ENCODE peak calls at places on chromosome 6, in seven cellular contexts. I, V, U, Z, X, T and D are unnamed samples.

GRCh38 chr6:36765190-36765941 is 67.7 kb downstream of the RAB44 start:
- DNase-seq in I (no peak), V (no peak), U (no peak), Z (no peak), X (no peak), T (no peak), D (no peak)

GRCh38 chr6:90027004-90027403 is 132.7 kb downstream of the GJA10 start:
- DNase-seq in I (no peak), V (no peak), U (no peak), Z (no peak), X (no peak), T (no peak), D (no peak)

GRCh38 chr6:109187399-109188114 is 92.2 kb downstream of the CEP57L1 start:
- DNase-seq in I (peak; percentile 50), V (peak; percentile 13), U (peak; percentile 53), Z (no peak), X (peak; percentile 62), T (peak; percentile 79), D (no peak)

GRCh38 chr6:29834564-29835436 is 7.2 kb downstream of the HLA-G start:
- DNase-seq in I (peak; percentile 52), V (no peak), U (peak; percentile 20), Z (no peak), X (peak; percentile 75), T (peak; percentile 70), D (no peak)

GRCh38 chr6:89611666-89612065 is 26.9 kb downstream of the LYRM2 start:
- DNase-seq in I (no peak), V (no peak), U (peak; percentile 20), Z (peak; percentile 8), X (no peak), T (no peak), D (no peak)

GRCh38 chr6:130143709-130144108 is 79.0 kb downstream of the SAMD3 start:
- DNase-seq in I (no peak), V (no peak), U (no peak), Z (no peak), X (no peak), T (no peak), D (no peak)

GRCh38 chr6:104229057-104229456 is 630.7 kb downstream of the HACE1 start:
- DNase-seq in I (no peak), V (no peak), U (no peak), Z (no peak), X (no peak), T (no peak), D (no peak)

GRCh38 chr6:31660998-31661866 is 654 bp upstream of the C6orf47 start:
- DNase-seq in I (no peak), V (no peak), U (peak; percentile 70), Z (no peak), X (no peak), T (no peak), D (no peak)

GRCh38 chr6:13470240-13471140 is 16.9 kb downstream of the GFOD1 start:
- DNase-seq in I (no peak), V (no peak), U (no peak), Z (no peak), X (no peak), T (peak; percentile 87), D (no peak)

GRCh38 chr6:3644613-3645012 is 106.9 kb downstream of the PXDC1 start:
- DNase-seq in I (no peak), V (no peak), U (no peak), Z (no peak), X (no peak), T (no peak), D (no peak)

GRCh38 chr6:30544666-30545272 is 11.5 kb downstream of the GNL1 start:
- DNase-seq in I (no peak), V (no peak), U (peak; percentile 78), Z (no peak), X (peak; percentile 14), T (peak; percentile 81), D (no peak)

GRCh38 chr6:13261464-13261994 is 66.8 kb downstream of the TBC1D7 start:
- DNase-seq in I (no peak), V (no peak), U (no peak), Z (no peak), X (no peak), T (peak; percentile 89), D (no peak)

GRCh38 chr6:84508981-84509380 is 255.4 kb downstream of the TBX18 start:
- DNase-seq in I (no peak), V (no peak), U (peak; percentile 76), Z (no peak), X (no peak), T (no peak), D (peak; percentile 10)

GRCh38 chr6:11085758-11086435 is 7.7 kb upstream of the SMIM13 start:
- DNase-seq in I (no peak), V (no peak), U (peak; percentile 85), Z (peak; percentile 75), X (no peak), T (no peak), D (peak; percentile 54)

GRCh38 chr6:44512868-44513641 is 125.5 kb downstream of the CDC5L start:
- DNase-seq in I (no peak), V (no peak), U (no peak), Z (no peak), X (no peak), T (peak; percentile 75), D (no peak)

GRCh38 chr6:157665172-157665571 is 157.9 kb upstream of the SNX9 start:
- DNase-seq in I (no peak), V (no peak), U (no peak), Z (no peak), X (no peak), T (no peak), D (no peak)

GRCh38 chr6:71391126-71391525 is 102.5 kb downstream of the OGFRL1 start:
- DNase-seq in I (no peak), V (no peak), U (no peak), Z (no peak), X (no peak), T (no peak), D (no peak)

GRCh38 chr6:70479236-70479635 is 65.9 kb downstream of the FAM135A start:
- DNase-seq in I (no peak), V (peak; percentile 20), U (peak; percentile 71), Z (peak; percentile 22), X (no peak), T (no peak), D (no peak)

GRCh38 chr6:35494161-35494563 is 2.7 kb downstream of the TEAD3 start:
- DNase-seq in I (no peak), V (no peak), U (peak; percentile 52), Z (no peak), X (no peak), T (no peak), D (no peak)

GRCh38 chr6:11762782-11763459 is 15.7 kb downstream of the ADTRP start:
- DNase-seq in I (no peak), V (no peak), U (no peak), Z (no peak), X (no peak), T (no peak), D (no peak)

GRCh38 chr6:56555438-56555872 is 87.2 kb downstream of the DST start:
- DNase-seq in I (no peak), V (no peak), U (peak; percentile 79), Z (no peak), X (no peak), T (no peak), D (no peak)

GRCh38 chr6:137223370-137224131 is 4.4 kb upstream of the IFNGR1 start:
- DNase-seq in I (no peak), V (peak; percentile 33), U (peak; percentile 85), Z (no peak), X (no peak), T (no peak), D (no peak)

GRCh38 chr6:142414462-142414861 is 112.7 kb downstream of the ADGRG6 start:
- DNase-seq in I (no peak), V (no peak), U (no peak), Z (no peak), X (no peak), T (no peak), D (no peak)

GRCh38 chr6:41894366-41895299 is 542 bp downstream of the USP49 start:
- DNase-seq in I (no peak), V (no peak), U (peak; percentile 19), Z (no peak), X (peak; percentile 79), T (peak; percentile 52), D (no peak)

GRCh38 chr6:11196511-11197174 is 35.8 kb downstream of the NEDD9 start:
- DNase-seq in I (no peak), V (no peak), U (peak; percentile 45), Z (peak; percentile 79), X (no peak), T (no peak), D (peak; percentile 86)